ENCODE peak calls at places on chromosomes 16 and 17, in nine cellular contexts. H is endothelial cell, M is astrocyte, Y is WTC11, O is AG04449, Z is thoracic aorta, V is fibroblast of mammary gland, C is foreskin fibroblast, P is RWPE1. R is an unnamed sample.

GRCh38 chr17:48655913-48656312 is 29.8 kb upstream of the HOXB9 start:
- DNase-seq in Z (no peak), M (no peak), C (no peak), P (no peak), Y (no peak), V (no peak), H (no peak), O (no peak), R (no peak)

GRCh38 chr17:76278952-76279741 is 14.0 kb downstream of the UBALD2 start:
- DNase-seq in M (peak), P (peak), Y (peak), C (peak), O (peak), Z (peak), V (peak), H (peak), R (peak)

GRCh38 chr16:75139498-75139897 is 8.8 kb upstream of the ZFP1 start:
- DNase-seq in O (no peak), Z (no peak), C (no peak), M (no peak), V (no peak), Y (no peak), H (no peak), P (no peak), R (no peak)

GRCh38 chr16:31107465-31107867 is 720 bp upstream of the BCKDK start:
- DNase-seq in V (no peak), Y (no peak), H (no peak), Z (no peak), O (no peak), P (no peak), M (no peak), C (no peak), R (no peak)

GRCh38 chr17:42421479-42422332 is 1.4 kb downstream of the CAVIN1 start:
- DNase-seq in Y (peak), P (peak), M (peak), V (peak), O (no peak), H (no peak), Z (no peak), C (peak), R (peak)

GRCh38 chr17:41737680-41738023 is 3.2 kb upstream of the HAP1 start:
- DNase-seq in O (no peak), C (no peak), V (no peak), P (no peak), Z (no peak), M (no peak), H (no peak), Y (no peak), R (no peak)

GRCh38 chr17:79915850-79916430 is 76.7 kb upstream of the CBX4 start:
- DNase-seq in Z (no peak), P (peak), O (no peak), V (peak), M (no peak), C (no peak), H (no peak), Y (peak), R (peak)

GRCh38 chr17:59299400-59300092 is 31.9 kb upstream of the YPEL2 start:
- DNase-seq in C (no peak), Y (no peak), V (no peak), Z (no peak), M (no peak), O (no peak), P (no peak), H (no peak), R (no peak)

GRCh38 chr16:49484454-49484853 is 110.8 kb downstream of the C16orf78 start:
- DNase-seq in V (peak), M (no peak), Z (peak), Y (peak), C (no peak), O (no peak), H (peak), P (peak), R (no peak)

GRCh38 chr17:61997649-61998048 is 67.4 kb downstream of the MED13 start:
- DNase-seq in C (peak), P (no peak), Y (no peak), Z (no peak), H (no peak), O (no peak), V (peak), M (peak), R (peak)

GRCh38 chr16:1494711-1495110 is 1.6 kb downstream of the TELO2 start:
- DNase-seq in P (no peak), H (no peak), O (no peak), Z (no peak), M (no peak), Y (no peak), V (peak), C (peak), R (no peak)

GRCh38 chr17:49891694-49892389 is 44.0 kb upstream of the TAC4 start:
- DNase-seq in C (no peak), V (no peak), H (no peak), O (no peak), Y (no peak), P (no peak), Z (no peak), M (no peak), R (no peak)

GRCh38 chr17:80259642-80260535 is 763 bp upstream of the RNF213 start:
- DNase-seq in M (peak), O (no peak), Y (peak), Z (no peak), H (peak), V (peak), P (peak), C (peak), R (peak)

GRCh38 chr17:40980594-40980993 is 3.5 kb downstream of the KRT40 start:
- DNase-seq in P (no peak), O (no peak), C (peak), Z (no peak), H (no peak), M (peak), Y (no peak), V (peak), R (no peak)

GRCh38 chr16:87666919-87667318 is 64.6 kb downstream of the JPH3 start:
- DNase-seq in C (no peak), Y (no peak), M (no peak), Z (no peak), O (no peak), V (no peak), H (no peak), P (no peak), R (no peak)

GRCh38 chr17:1762233-1762905 is 509 bp downstream of the SERPINF1 start:
- DNase-seq in M (peak), H (no peak), Z (no peak), P (no peak), O (no peak), C (peak), V (peak), Y (no peak), R (no peak)

GRCh38 chr17:77210946-77211541 is 70.3 kb downstream of the SEC14L1 start:
- DNase-seq in O (no peak), Z (no peak), P (no peak), H (no peak), Y (no peak), C (no peak), V (no peak), M (no peak), R (no peak)

GRCh38 chr16:74025-74424 is 1.6 kb upstream of the RHBDF1 start:
- DNase-seq in Y (no peak), H (no peak), P (no peak), M (no peak), O (no peak), V (no peak), Z (no peak), C (no peak), R (no peak)

GRCh38 chr16:74437-75318 is 2.2 kb upstream of the RHBDF1 start:
- DNase-seq in O (no peak), H (no peak), Z (no peak), M (no peak), P (no peak), Y (peak), C (no peak), V (no peak), R (no peak)

GRCh38 chr16:71210-71539 is 1.3 kb downstream of the RHBDF1 start:
- DNase-seq in O (no peak), P (no peak), C (no peak), V (no peak), H (no peak), Y (no peak), M (no peak), Z (no peak), R (no peak)

GRCh38 chr16:71540-72341 is 690 bp downstream of the RHBDF1 start:
- DNase-seq in Z (no peak), M (peak), V (peak), Y (peak), O (no peak), C (peak), H (peak), P (peak), R (peak)

GRCh38 chr16:72561-73537 is at the start of gene RHBDF1:
- DNase-seq in O (no peak), M (no peak), Y (peak), P (peak), C (peak), V (peak), H (peak), Z (no peak), R (no peak)
- TF ChIP-seq CTCF in O (no peak), M (no peak), Y (no peak), P (no peak), C (no peak), V (no peak), H (no peak), Z (no peak), R (no peak)

GRCh38 chr16:11604783-11605563 is 18.3 kb upstream of the LITAF start:
- DNase-seq in V (peak), O (no peak), Y (no peak), M (no peak), H (no peak), Z (peak), C (peak), P (no peak), R (no peak)
- TF ChIP-seq CTCF in V (no peak), O (no peak), Y (no peak), M (no peak), H (no peak), Z (no peak), C (no peak), P (no peak), R (no peak)

DNA sequence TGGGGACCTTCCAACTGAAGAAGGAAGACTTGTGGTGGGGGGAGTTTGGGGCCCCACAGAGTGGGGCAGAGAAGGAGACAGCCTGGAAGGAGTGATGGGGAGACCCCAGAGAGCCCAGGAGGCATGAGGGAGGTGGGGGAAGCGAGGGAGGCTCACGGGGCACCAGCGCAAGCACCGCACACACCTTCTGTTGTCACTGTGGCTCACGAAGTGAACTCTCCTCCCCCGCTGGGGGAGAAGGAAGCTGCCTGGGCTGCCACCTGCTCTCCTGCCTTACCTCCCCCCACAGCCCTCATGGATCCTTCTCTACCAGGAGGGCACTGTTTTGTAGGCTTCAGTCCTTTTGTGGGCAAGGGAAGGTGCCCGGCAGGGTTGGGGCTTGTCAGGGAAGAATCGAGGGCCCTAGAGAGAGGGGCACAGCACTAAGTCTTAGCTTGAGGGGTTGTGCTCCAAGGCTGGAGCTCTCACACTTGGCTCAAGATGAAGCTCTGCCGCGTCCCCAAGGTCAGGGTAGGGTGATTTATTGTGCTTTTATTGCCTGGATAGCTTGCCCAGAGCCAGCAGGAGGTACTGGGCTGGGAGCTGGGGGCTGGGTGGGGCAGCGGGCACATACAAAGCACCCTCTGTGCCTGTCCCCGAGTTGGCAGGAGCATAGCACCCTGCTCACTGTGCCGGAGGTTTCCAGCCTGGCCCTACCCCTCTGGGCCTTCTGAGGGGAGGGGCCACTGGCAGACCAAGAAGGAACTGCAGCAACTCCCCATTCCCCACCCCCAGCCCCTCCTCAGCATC is 4.6 kb upstream of the STARD3 start:
- DNase-seq in M (no peak), H (no peak), Y (no peak), O (no peak), Z (no peak), C (no peak), P (no peak), V (no peak), R (no peak)
- TF ChIP-seq CTCF in M (no peak), H (no peak), Y (no peak), O (no peak), Z (no peak), C (no peak), P (no peak), V (no peak), R (no peak)

GRCh38 chr17:43983515-43984411 is 20.7 kb upstream of the NAGS start:
- DNase-seq in M (no peak), C (no peak), Z (no peak), H (peak), O (no peak), P (no peak), V (no peak), Y (peak), R (no peak)
- TF ChIP-seq CTCF in M (no peak), C (peak), Z (no peak), H (peak), O (peak), P (no peak), V (peak), Y (peak), R (peak)

DNA sequence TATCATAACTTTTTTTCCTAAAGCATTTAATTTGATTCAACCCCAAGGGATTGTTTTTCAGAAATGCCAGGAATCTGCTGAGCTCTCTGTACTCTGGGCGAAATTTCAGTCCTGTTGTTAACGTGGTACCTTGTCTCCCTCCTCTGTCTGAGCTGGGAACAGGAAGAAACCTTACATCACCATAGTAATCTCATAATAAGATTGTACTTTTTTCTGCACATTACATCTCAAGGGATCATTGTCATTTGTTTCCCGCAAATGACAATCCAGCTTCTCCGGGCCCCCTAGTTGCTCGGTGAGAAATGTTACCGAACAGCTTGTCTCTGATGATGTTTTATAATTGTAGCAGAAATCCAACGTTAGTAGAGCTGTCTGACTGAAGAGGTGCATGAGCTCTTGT is 152.7 kb upstream of the ERCC4 start:
- DNase-seq in Z (no peak), P (no peak), V (peak), C (no peak), H (no peak), O (no peak), Y (no peak), M (no peak), R (no peak)
- TF ChIP-seq CTCF in Z (peak), P (no peak), V (no peak), C (no peak), H (no peak), O (no peak), Y (no peak), M (no peak), R (no peak)

DNA sequence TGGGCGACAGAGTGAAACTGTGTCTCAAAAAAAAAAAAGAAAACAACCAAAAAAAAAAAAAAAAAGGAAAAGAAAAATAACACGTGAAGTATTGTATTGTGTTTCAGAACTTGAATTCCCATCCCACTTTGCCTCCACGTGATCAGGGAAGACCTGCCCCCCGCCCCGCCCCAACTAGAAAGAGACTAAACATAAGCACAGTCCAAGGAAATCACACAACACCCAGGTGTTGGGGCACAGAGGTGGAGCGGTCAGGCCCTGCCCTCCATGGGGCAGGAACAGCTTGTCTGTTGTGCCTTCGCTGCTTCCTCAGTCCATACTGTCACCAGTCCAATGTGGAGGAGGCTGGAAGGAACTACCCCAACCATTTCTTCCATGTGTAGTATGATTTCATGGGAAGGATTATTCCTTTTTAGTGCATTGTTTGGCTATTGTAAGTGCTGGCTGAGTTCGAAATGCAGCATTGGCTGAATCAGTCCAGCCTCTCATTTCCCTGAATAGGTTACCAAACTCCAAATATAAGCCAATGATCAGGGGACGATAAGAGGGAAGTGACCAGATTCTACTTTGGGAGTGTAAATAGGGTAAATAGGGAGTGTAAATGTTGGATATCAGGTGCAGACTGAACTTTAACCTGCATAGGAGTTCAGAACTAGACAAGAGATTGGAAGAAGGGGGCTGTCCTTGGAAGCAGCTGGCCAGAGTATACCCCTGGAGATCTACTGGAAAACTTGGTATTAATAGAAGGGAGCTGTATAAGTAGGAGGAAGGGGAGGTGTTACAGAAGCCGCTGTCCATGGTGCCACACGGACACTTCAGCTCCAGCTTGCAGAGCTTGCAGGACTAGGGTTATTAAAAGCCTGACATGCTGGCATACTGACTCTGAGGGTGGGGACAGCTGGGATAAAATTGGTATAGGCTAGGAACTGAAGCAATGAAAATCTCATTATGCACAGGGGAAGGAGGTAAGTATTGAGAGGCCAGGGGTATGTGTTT is 50.7 kb downstream of the TANGO6 start:
- DNase-seq in Z (no peak), O (no peak), P (no peak), M (peak), C (no peak), H (peak), V (peak), Y (peak), R (no peak)
- TF ChIP-seq CTCF in Z (no peak), O (no peak), P (no peak), M (no peak), C (no peak), H (no peak), V (no peak), Y (no peak), R (no peak)

GRCh38 chr17:44376124-44376523 is 12.5 kb upstream of the FAM171A2 start:
- DNase-seq in V (peak), H (peak), P (no peak), Y (peak), Z (no peak), O (no peak), C (no peak), M (no peak), R (no peak)
- TF ChIP-seq CTCF in V (peak), H (peak), P (peak), Y (peak), Z (no peak), O (peak), C (peak), M (peak), R (peak)